ENCODE peak calls at places on chromosomes 6 and 20, in four cellular contexts. A, I, G and J are unnamed samples.
A peak's percentile ranks its signal among the peaks of the same experiment; 100 is the strongest.

GRCh38 chr6:141955621-141956020 is 177.1 kb upstream of the GJE1 start:
- DNase-seq in A (no peak), G (no peak), I (no peak), J (no peak)

GRCh38 chr6:45727228-45727627 is 288.4 kb downstream of the CLIC5 start:
- DNase-seq in G (no peak), I (peak; percentile 30), A (no peak), J (no peak)

GRCh38 chr6:132715204-132715603 is 1.3 kb upstream of the VNN1 start:
- DNase-seq in G (peak; percentile 16), I (peak; percentile 79), A (peak; percentile 17), J (peak; percentile 48)

GRCh38 chr6:97669191-97669651 is 386.2 kb upstream of the MMS22L start:
- DNase-seq in G (peak; percentile 25), I (peak; percentile 28), A (peak; percentile 15), J (peak; percentile 77)

GRCh38 chr20:20664795-20665194 is 47.6 kb downstream of the RALGAPA2 start:
- DNase-seq in I (peak; percentile 31), A (peak; percentile 33), G (no peak), J (no peak)

GRCh38 chr6:69795469-69796080 is 1.2 kb downstream of the LMBRD1 start:
- DNase-seq in G (no peak), I (peak; percentile 21), A (peak; percentile 8), J (no peak)

GRCh38 chr20:24915892-24916291 is 33.2 kb upstream of the CST7 start:
- DNase-seq in I (no peak), A (no peak), G (no peak), J (no peak)

GRCh38 chr20:5003626-5004025 is 2.3 kb upstream of the SLC23A2 start:
- DNase-seq in I (no peak), G (no peak), A (peak; percentile 54), J (no peak)

GRCh38 chr6:99432877-99433276 is 7.8 kb upstream of the PNISR start:
- DNase-seq in G (no peak), I (no peak), A (no peak), J (no peak)

GRCh38 chr20:35293303-35294292 is 1.4 kb upstream of the FAM83C start:
- DNase-seq in I (no peak), A (no peak), G (no peak), J (no peak)

GRCh38 chr6:100514603-100515002 is 49.9 kb upstream of the SIM1 start:
- DNase-seq in I (no peak), G (no peak), A (peak; percentile 17), J (no peak)

GRCh38 chr6:84284428-84285033 is 57.1 kb upstream of the CEP162 start:
- DNase-seq in G (no peak), A (peak; percentile 50), I (peak; percentile 27), J (peak; percentile 32)

GRCh38 chr6:76814496-76815458 is 648.5 kb downstream of the HTR1B start:
- DNase-seq in G (no peak), A (no peak), I (no peak), J (no peak)

GRCh38 chr6:110699780-110700179 is 115.5 kb downstream of the CDK19 start:
- DNase-seq in I (no peak), A (no peak), G (no peak), J (no peak)

GRCh38 chr6:126631343-126631742 is 291.4 kb downstream of the CENPW start:
- DNase-seq in G (no peak), A (peak; percentile 32), I (peak; percentile 83), J (no peak)

GRCh38 chr20:50337521-50338466 is 147.2 kb downstream of the CEBPB start:
- DNase-seq in G (no peak), A (no peak), I (no peak), J (no peak)

GRCh38 chr20:40073535-40074111 is 615.4 kb downstream of the MAFB start:
- DNase-seq in G (no peak), A (no peak), I (no peak), J (no peak)

GRCh38 chr6:113763883-113764282 is 93.3 kb upstream of the MARCKS start:
- DNase-seq in A (no peak), G (no peak), I (peak; percentile 53), J (no peak)

GRCh38 chr6:138601128-138601527 is 101.8 kb upstream of the NHSL1 start:
- DNase-seq in G (no peak), A (no peak), I (peak; percentile 51), J (no peak)

GRCh38 chr6:18595774-18596528 is 208.8 kb downstream of the RNF144B start:
- DNase-seq in A (peak; percentile 40), G (peak; percentile 83), I (peak; percentile 76), J (peak; percentile 62)

GRCh38 chr20:62828051-62828450 is 11.2 kb downstream of the COL9A3 start:
- DNase-seq in I (no peak), A (no peak), G (no peak), J (no peak)

GRCh38 chr6:143329323-143329722 is 121.2 kb downstream of the ADAT2 start:
- DNase-seq in I (no peak), G (no peak), A (no peak), J (no peak)

GRCh38 chr6:20564269-20564668 is 30.0 kb downstream of the CDKAL1 start:
- DNase-seq in G (no peak), A (no peak), I (peak; percentile 56), J (no peak)
- TF ChIP-seq CTCF in G (peak; percentile 79), A (peak; percentile 80), I (peak; percentile 30), J (peak; percentile 82)

GRCh38 chr6:73542882-73543281 is 22.1 kb upstream of the EEF1A1 start:
- DNase-seq in A (no peak), G (no peak), I (no peak), J (no peak)

GRCh38 chr6:73547046-73547445 is 26.2 kb upstream of the EEF1A1 start:
- DNase-seq in G (no peak), I (no peak), A (no peak), J (no peak)

GRCh38 chr6:73548458-73549446 is 27.9 kb upstream of the EEF1A1 start:
- DNase-seq in I (no peak), A (no peak), G (no peak), J (no peak)
- TF ChIP-seq CTCF in I (no peak), A (no peak), G (no peak), J (no peak)

GRCh38 chr6:1479095-1479494 is 89.7 kb downstream of the FOXF2 start:
- DNase-seq in G (no peak), I (peak; percentile 93), A (no peak), J (no peak)
- TF ChIP-seq CTCF in G (no peak), I (peak; percentile 43), A (no peak), J (no peak)

GRCh38 chr6:112557961-112558360 is 210.8 kb downstream of the RFPL4B start:
- DNase-seq in I (no peak), G (no peak), A (no peak), J (no peak)
- TF ChIP-seq CTCF in I (no peak), G (no peak), A (no peak), J (no peak)

DNA sequence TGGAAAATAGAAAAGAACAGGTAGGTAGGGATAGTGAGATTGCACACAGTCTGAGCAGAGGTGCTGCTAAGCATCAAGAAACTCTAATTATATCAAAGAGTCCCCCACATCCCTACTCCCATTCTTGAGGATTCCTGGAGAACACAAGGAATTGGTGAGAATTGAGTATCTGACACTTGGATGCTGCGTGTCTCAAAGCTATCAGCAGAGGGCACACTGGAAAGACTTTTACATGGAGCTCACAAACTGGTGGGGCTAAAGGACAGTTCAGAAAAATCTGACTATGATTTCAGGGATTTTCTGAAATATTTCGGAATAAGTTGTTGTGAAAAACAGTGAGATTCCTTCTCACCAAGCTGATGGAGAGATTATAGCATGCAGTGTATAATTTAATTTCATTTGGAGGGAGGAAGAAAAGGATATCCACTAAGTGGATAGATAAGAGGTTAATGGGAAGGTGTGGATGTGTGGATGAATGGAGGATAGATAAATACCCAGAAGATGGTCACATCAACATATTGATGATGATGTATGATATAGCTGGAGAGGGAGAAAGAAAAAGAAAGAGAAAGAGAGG is 215.4 kb upstream of the DEFB112 start:
- DNase-seq in G (no peak), I (peak; percentile 38), A (peak; percentile 24), J (peak; percentile 43)
- TF ChIP-seq CTCF in G (peak; percentile 64), I (peak; percentile 75), A (peak; percentile 60), J (peak; percentile 61)

GRCh38 chr6:2713473-2714358 is 37.0 kb downstream of the MYLK4 start:
- DNase-seq in G (no peak), A (no peak), I (no peak), J (no peak)
- TF ChIP-seq CTCF in G (no peak), A (peak; percentile 41), I (peak; percentile 9), J (no peak)

GRCh38 chr20:23199356-23199755 is 113.2 kb upstream of the CD93 start:
- DNase-seq in I (no peak), A (no peak), G (no peak), J (no peak)

GRCh38 chr20:23201658-23202057 is 115.5 kb upstream of the CD93 start:
- DNase-seq in I (no peak), G (no peak), A (no peak), J (no peak)

GRCh38 chr20:23200413-23200812 is 114.3 kb upstream of the CD93 start:
- DNase-seq in G (no peak), I (no peak), A (no peak), J (no peak)

GRCh38 chr20:23198815-23199214 is 112.7 kb upstream of the CD93 start:
- DNase-seq in A (no peak), G (no peak), I (no peak), J (no peak)

GRCh38 chr20:23200914-23201313 is 114.8 kb upstream of the CD93 start:
- DNase-seq in G (no peak), A (peak; percentile 16), I (peak; percentile 22), J (no peak)
- TF ChIP-seq CTCF in G (peak; percentile 48), A (peak; percentile 51), I (peak; percentile 28), J (no peak)

GRCh38 chr20:16017656-16018055 is 555.6 kb downstream of the KIF16B start:
- DNase-seq in A (no peak), G (no peak), I (no peak), J (no peak)
- TF ChIP-seq CTCF in A (no peak), G (peak; percentile 23), I (no peak), J (peak; percentile 11)

GRCh38 chr6:24196198-24196597 is 70.2 kb downstream of the NRSN1 start:
- DNase-seq in I (no peak), G (no peak), A (no peak), J (no peak)

GRCh38 chr6:24197892-24198291 is 71.9 kb downstream of the NRSN1 start:
- DNase-seq in I (no peak), G (no peak), A (no peak), J (no peak)

GRCh38 chr6:24194968-24195700 is 69.1 kb downstream of the NRSN1 start:
- DNase-seq in G (no peak), I (no peak), A (no peak), J (no peak)

GRCh38 chr6:24191346-24191745 is 65.3 kb downstream of the NRSN1 start:
- DNase-seq in I (no peak), A (peak; percentile 68), G (no peak), J (no peak)

GRCh38 chr6:24193364-24193763 is 67.3 kb downstream of the NRSN1 start:
- DNase-seq in A (no peak), I (no peak), G (no peak), J (no peak)
- TF ChIP-seq CTCF in A (no peak), I (no peak), G (no peak), J (no peak)

DNA sequence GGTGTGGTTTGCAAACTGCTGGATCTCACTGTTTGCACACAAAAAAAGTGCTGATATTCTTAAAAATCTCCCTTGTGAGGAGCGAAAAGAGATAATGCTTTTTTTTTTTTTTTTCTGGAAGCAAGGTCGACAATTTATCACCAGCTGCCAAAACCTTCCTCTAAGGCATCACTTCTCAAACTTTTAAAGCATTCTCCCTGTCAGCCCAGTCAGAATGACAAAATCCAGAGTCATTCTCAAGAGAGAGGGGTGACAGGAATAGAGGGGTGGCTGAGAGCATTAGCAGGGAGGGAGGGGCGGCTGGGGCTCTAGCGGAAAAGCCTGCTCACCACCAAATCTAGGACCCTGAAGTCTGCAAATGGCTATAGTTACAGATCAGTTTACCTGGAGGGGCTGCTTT is 137.1 kb upstream of the ARMC2 start:
- DNase-seq in I (no peak), G (no peak), A (no peak), J (no peak)
- TF ChIP-seq CTCF in I (no peak), G (no peak), A (no peak), J (no peak)